ENCODE peak calls at places on chromosomes 12 and 14, in eight cellular contexts. L is psoas muscle, X is H4, T is ELF-1, J is ACHN, Z is Calu3, S is HTR-8/SVneo, I is amniotic stem cell. C is an unnamed sample.

GRCh38 chr14:88233915-88234314 is 89.2 kb downstream of the KCNK10 start:
- DNase-seq in L (no peak), X (peak), T (peak), J (peak), Z (peak), S (no peak), I (no peak), C (no peak)

GRCh38 chr14:73714656-73715081 is 485 bp upstream of the PNMA1 start:
- DNase-seq in L (no peak), X (no peak), T (no peak), J (peak), Z (no peak), S (peak), I (no peak), C (no peak)

GRCh38 chr12:12721251-12721689 is 4.1 kb downstream of the CDKN1B start:
- DNase-seq in L (no peak), X (no peak), T (no peak), J (no peak), Z (no peak), S (no peak), I (no peak), C (no peak)

GRCh38 chr12:53973093-53974042 is at the start of gene HOXC11:
- DNase-seq in L (peak), X (peak), T (no peak), J (peak), Z (no peak), S (no peak), I (no peak), C (no peak)

GRCh38 chr12:51963477-51963876 is 12.0 kb downstream of the ACVR1B start:
- DNase-seq in L (no peak), X (no peak), T (no peak), J (no peak), Z (no peak), S (no peak), I (no peak), C (no peak)

GRCh38 chr12:39553476-39553875 is 66.1 kb downstream of the ABCD2 start:
- DNase-seq in L (no peak), X (no peak), T (no peak), J (no peak), Z (no peak), S (no peak), I (no peak), C (no peak)

GRCh38 chr12:12976366-12976765 is 23.7 kb downstream of the HEBP1 start:
- DNase-seq in L (no peak), X (peak), T (no peak), J (peak), Z (no peak), S (no peak), I (peak), C (no peak)

GRCh38 chr12:46124848-46125619 is 134.7 kb upstream of the SCAF11 start:
- DNase-seq in L (no peak), X (peak), T (peak), J (peak), Z (peak), S (peak), I (peak), C (peak)

GRCh38 chr12:3122841-3123678 is 45.9 kb downstream of the TSPAN9 start:
- DNase-seq in L (peak), X (no peak), T (peak), J (peak), Z (no peak), S (peak), I (peak), C (no peak)

GRCh38 chr12:6335451-6336078 is 6.3 kb downstream of the TNFRSF1A start:
- DNase-seq in L (peak), X (peak), T (peak), J (peak), Z (peak), S (peak), I (peak), C (peak)

GRCh38 chr12:89542912-89543592 is 17.2 kb upstream of the POC1B start:
- DNase-seq in L (peak), X (peak), T (peak), J (peak), Z (peak), S (peak), I (peak), C (peak)

GRCh38 chr12:129096184-129096583 is 242.9 kb downstream of the GLT1D1 start:
- DNase-seq in L (no peak), X (no peak), T (no peak), J (no peak), Z (no peak), S (no peak), I (no peak), C (no peak)

GRCh38 chr14:99029916-99030305 is 242.1 kb downstream of the BCL11B start:
- DNase-seq in L (no peak), X (no peak), T (no peak), J (no peak), Z (no peak), S (no peak), I (no peak), C (no peak)

GRCh38 chr12:2017724-2018337 is 13.6 kb upstream of the DCP1B start:
- DNase-seq in L (no peak), X (no peak), T (peak), J (no peak), Z (no peak), S (no peak), I (no peak), C (no peak)

GRCh38 chr12:81888961-81889360 is 129.8 kb upstream of the PPFIA2 start:
- DNase-seq in L (no peak), X (no peak), T (no peak), J (no peak), Z (no peak), S (no peak), I (no peak), C (no peak)

GRCh38 chr12:75936525-75937450 is 94.8 kb downstream of the PHLDA1 start:
- DNase-seq in L (no peak), X (no peak), T (no peak), J (no peak), Z (no peak), S (no peak), I (no peak), C (no peak)